ENCODE peak calls at places on chromosomes 3 and 15, in nine cellular contexts. T, K, M, C, N, F, S, U and B are unnamed samples.

GRCh38 chr15:82056900-82057825 is 11.3 kb upstream of the MEX3B start:
- DNase-seq in T (no peak), K (no peak), M (no peak), C (no peak), N (no peak), F (no peak), S (no peak), U (no peak), B (no peak)

GRCh38 chr3:27796365-27796875 is 74.3 kb upstream of the EOMES start:
- DNase-seq in T (no peak), K (no peak), M (no peak), C (peak), N (no peak), F (no peak), S (no peak), U (no peak), B (no peak)

GRCh38 chr3:177929310-177929709 is 606.9 kb upstream of the KCNMB2 start:
- DNase-seq in T (no peak), K (no peak), M (no peak), C (no peak), N (peak), F (no peak), S (no peak), U (no peak), B (no peak)

GRCh38 chr3:183253364-183253960 is 409 bp downstream of the B3GNT5 start:
- DNase-seq in T (no peak), K (peak), M (peak), C (no peak), N (peak), F (no peak), S (no peak), U (peak), B (no peak)

GRCh38 chr15:93089855-93090305 is 869 bp upstream of the RGMA start:
- DNase-seq in T (no peak), K (no peak), M (no peak), C (no peak), N (no peak), F (no peak), S (no peak), U (peak), B (no peak)

GRCh38 chr3:168476360-168476980 is 380.7 kb upstream of the GOLIM4 start:
- DNase-seq in T (no peak), K (no peak), M (no peak), C (no peak), N (no peak), F (no peak), S (no peak), U (no peak), B (peak)

GRCh38 chr15:57611119-57611518 is 19.4 kb downstream of the MYZAP start:
- DNase-seq in T (no peak), K (no peak), M (no peak), C (no peak), N (no peak), F (no peak), S (no peak), U (no peak), B (no peak)

GRCh38 chr3:117706037-117706436 is 996.5 kb downstream of the TUSC7 start:
- DNase-seq in T (no peak), K (no peak), M (no peak), C (no peak), N (peak), F (no peak), S (no peak), U (no peak), B (no peak)

GRCh38 chr15:89948796-89949195 is 36.0 kb upstream of the ARPIN start:
- DNase-seq in T (no peak), K (no peak), M (no peak), C (no peak), N (no peak), F (no peak), S (no peak), U (no peak), B (no peak)

GRCh38 chr3:195075199-195075940 is 195.6 kb downstream of the XXYLT1 start:
- DNase-seq in T (no peak), K (no peak), M (no peak), C (no peak), N (no peak), F (no peak), S (no peak), U (peak), B (no peak)

GRCh38 chr3:136624894-136625815 is 127.0 kb downstream of the STAG1 start:
- DNase-seq in T (no peak), K (no peak), M (no peak), C (no peak), N (no peak), F (peak), S (no peak), U (no peak), B (no peak)